ENCODE peak calls at places on chromosomes 3 and 15, in six cellular contexts. I is osteocyte; U is activated T-cell treated with anti-CD3 and anti-CD28 coated beads, Interleukin-2, amount 50 U/mL, for 72 hours; J is fibroblast of the conjunctiva; G is T-helper 1 cell; K is KG1. X is an unnamed sample.

GRCh38 chr3:23710555-23710954 is 95.2 kb upstream of the UBE2E1 start:
- DNase-seq in I (no peak), U (no peak), J (peak; percentile 73), G (no peak), K (no peak), X (no peak)

GRCh38 chr3:140285380-140285779 is 350.4 kb downstream of the CLSTN2 start:
- DNase-seq in I (no peak), U (no peak), J (no peak), G (no peak), K (no peak), X (no peak)

GRCh38 chr3:146739203-146739671 is 134.1 kb upstream of the PLSCR5 start:
- DNase-seq in I (no peak), U (no peak), J (no peak), G (no peak), K (peak; percentile 28), X (no peak)

GRCh38 chr15:75720787-75721461 is 8.3 kb upstream of the CSPG4 start:
- DNase-seq in I (no peak), U (peak; percentile 77), J (no peak), G (no peak), K (peak; percentile 7), X (no peak)

GRCh38 chr3:155232605-155233004 is 60.9 kb downstream of the STRIT1 start:
- DNase-seq in I (no peak), U (no peak), J (peak; percentile 85), G (no peak), K (no peak), X (no peak)

GRCh38 chr3:193240436-193240849 is 579 bp upstream of the PLAAT1 start:
- DNase-seq in I (no peak), U (no peak), J (no peak), G (no peak), K (no peak), X (no peak)

GRCh38 chr3:189233225-189233858 is 61.6 kb downstream of the TPRG1 start:
- DNase-seq in I (no peak), U (peak; percentile 7), J (peak; percentile 53), G (no peak), K (no peak), X (no peak)

GRCh38 chr15:65862682-65863081 is 6.6 kb upstream of the RAB11A start:
- DNase-seq in I (no peak), U (peak; percentile 77), J (peak; percentile 30), G (peak; percentile 29), K (no peak), X (peak; percentile 34)

GRCh38 chr3:161484226-161484625 is 12.4 kb upstream of the OTOL1 start:
- DNase-seq in I (no peak), U (no peak), J (no peak), G (no peak), K (no peak), X (no peak)

GRCh38 chr3:27791956-27792355 is 69.8 kb upstream of the EOMES start:
- DNase-seq in I (no peak), U (no peak), J (no peak), G (no peak), K (no peak), X (no peak)

GRCh38 chr15:79170256-79170664 is 79.7 kb upstream of the RASGRF1 start:
- DNase-seq in I (peak; percentile 62), U (no peak), J (peak; percentile 8), G (no peak), K (no peak), X (no peak)

X was measured in T-helper 2 cell.